ENCODE peak calls at places on chromosomes 5 and 9, in nine cellular contexts. O, Y, D, G, N, X, S, F and R are unnamed samples.

GRCh38 chr9:126939821-126940221 is 25.2 kb downstream of the RALGPS1 start:
- DNase-seq in O (no peak), Y (no peak), D (no peak), G (no peak), N (no peak), X (no peak), S (no peak), F (no peak), R (no peak)

GRCh38 chr9:113184089-113184488 is 33.3 kb downstream of the SLC31A2 start:
- DNase-seq in O (no peak), Y (no peak), D (no peak), G (no peak), N (no peak), X (no peak), S (no peak), F (no peak), R (no peak)

GRCh38 chr5:23884405-23884804 is 377.0 kb downstream of the PRDM9 start:
- DNase-seq in O (no peak), Y (no peak), D (no peak), G (no peak), N (no peak), X (no peak), S (no peak), F (no peak), R (no peak)

GRCh38 chr9:25677301-25678146 is 720 bp downstream of the TUSC1 start:
- DNase-seq in O (no peak), Y (no peak), D (peak), G (peak), N (peak), X (peak), S (peak), F (peak), R (peak)

GRCh38 chr5:16776611-16777251 is 159.4 kb downstream of the MYO10 start:
- DNase-seq in O (no peak), Y (no peak), D (no peak), G (peak), N (no peak), X (no peak), S (no peak), F (no peak), R (peak)

GRCh38 chr9:80793706-80794105 is 895.6 kb downstream of the TLE1 start:
- DNase-seq in O (no peak), Y (no peak), D (no peak), G (no peak), N (no peak), X (no peak), S (no peak), F (no peak), R (no peak)

GRCh38 chr5:120901199-120901598 is 437.1 kb downstream of the PRR16 start:
- DNase-seq in O (no peak), Y (no peak), D (no peak), G (no peak), N (no peak), X (no peak), S (no peak), F (no peak), R (no peak)

GRCh38 chr5:111697215-111697614 is 59.8 kb downstream of the NREP start:
- DNase-seq in O (no peak), Y (no peak), D (no peak), G (no peak), N (no peak), X (no peak), S (no peak), F (no peak), R (no peak)

GRCh38 chr9:89623925-89624420 is 19.2 kb downstream of the GADD45G start:
- DNase-seq in O (no peak), Y (no peak), D (peak), G (no peak), N (no peak), X (no peak), S (no peak), F (peak), R (no peak)

GRCh38 chr9:87327567-87328125 is 170.0 kb upstream of the DAPK1 start:
- DNase-seq in O (no peak), Y (no peak), D (no peak), G (no peak), N (no peak), X (no peak), S (no peak), F (no peak), R (no peak)

GRCh38 chr5:172008689-172009141 is 2.3 kb upstream of the FBXW11 start:
- DNase-seq in O (no peak), Y (no peak), D (no peak), G (peak), N (no peak), X (no peak), S (no peak), F (no peak), R (no peak)

GRCh38 chr5:136766456-136766855 is 401.1 kb upstream of the TRPC7 start:
- DNase-seq in O (no peak), Y (no peak), D (no peak), G (no peak), N (no peak), X (no peak), S (no peak), F (no peak), R (no peak)

GRCh38 chr9:34454571-34455065 is 3.8 kb downstream of the FAM219A start:
- DNase-seq in O (no peak), Y (no peak), D (no peak), G (no peak), N (peak), X (no peak), S (no peak), F (no peak), R (peak)

GRCh38 chr5:170625221-170626165 is 121.7 kb downstream of the KCNIP1 start:
- DNase-seq in O (no peak), Y (no peak), D (no peak), G (no peak), N (no peak), X (no peak), S (no peak), F (no peak), R (no peak)

GRCh38 chr9:133880851-133881634 is 111.1 kb downstream of the VAV2 start:
- DNase-seq in O (no peak), Y (no peak), D (no peak), G (no peak), N (no peak), X (no peak), S (no peak), F (no peak), R (no peak)

GRCh38 chr9:133991964-133992779 is at the start of gene VAV2:
- DNase-seq in O (peak), Y (no peak), D (peak), G (peak), N (peak), X (peak), S (no peak), F (peak), R (no peak)

GRCh38 chr5:88770290-88771257 is 112.4 kb downstream of the MEF2C start:
- DNase-seq in O (no peak), Y (no peak), D (no peak), G (no peak), N (no peak), X (no peak), S (no peak), F (no peak), R (no peak)

GRCh38 chr9:19049872-19050636 is 827 bp downstream of the RRAGA start:
- DNase-seq in O (no peak), Y (no peak), D (peak), G (no peak), N (peak), X (no peak), S (no peak), F (no peak), R (no peak)

GRCh38 chr5:179163236-179164155 is 103.3 kb downstream of the ZNF354C start:
- DNase-seq in O (no peak), Y (no peak), D (no peak), G (no peak), N (no peak), X (no peak), S (no peak), F (no peak), R (no peak)

GRCh38 chr5:140497897-140498296 is 49.6 kb upstream of the EIF4EBP3 start:
- DNase-seq in O (no peak), Y (no peak), D (no peak), G (no peak), N (no peak), X (no peak), S (no peak), F (no peak), R (no peak)

GRCh38 chr5:175711031-175711430 is 53.2 kb downstream of the HRH2 start:
- DNase-seq in O (no peak), Y (no peak), D (no peak), G (no peak), N (no peak), X (no peak), S (no peak), F (no peak), R (no peak)

GRCh38 chr5:74205745-74206570 is 434.6 kb downstream of the ENC1 start:
- DNase-seq in O (no peak), Y (no peak), D (no peak), G (no peak), N (peak), X (peak), S (no peak), F (no peak), R (no peak)

GRCh38 chr9:98811051-98811650 is 3.7 kb downstream of the GALNT12 start:
- DNase-seq in O (no peak), Y (peak), D (no peak), G (no peak), N (peak), X (no peak), S (no peak), F (no peak), R (no peak)

GRCh38 chr9:37902804-37903580 is 935 bp downstream of the SLC25A51 start:
- DNase-seq in O (no peak), Y (no peak), D (no peak), G (no peak), N (peak), X (no peak), S (no peak), F (no peak), R (no peak)

GRCh38 chr5:141507387-141508091 is 18.7 kb downstream of the PCDHGC5 start:
- DNase-seq in O (no peak), Y (peak), D (no peak), G (no peak), N (peak), X (no peak), S (no peak), F (no peak), R (no peak)

GRCh38 chr5:133293953-133294352 is 242.1 kb downstream of the HSPA4 start:
- DNase-seq in O (no peak), Y (no peak), D (no peak), G (no peak), N (no peak), X (no peak), S (no peak), F (no peak), R (no peak)

GRCh38 chr9:77968506-77968905 is 63.1 kb downstream of the GNAQ start:
- DNase-seq in O (no peak), Y (no peak), D (no peak), G (no peak), N (no peak), X (no peak), S (no peak), F (no peak), R (no peak)

GRCh38 chr9:28839778-28840430 is 1266.6 kb upstream of the C9orf72 start:
- DNase-seq in O (no peak), Y (no peak), D (no peak), G (no peak), N (no peak), X (no peak), S (no peak), F (no peak), R (no peak)

GRCh38 chr9:94869415-94869838 is 142.9 kb downstream of the AOPEP start:
- DNase-seq in O (no peak), Y (no peak), D (no peak), G (no peak), N (no peak), X (no peak), S (no peak), F (no peak), R (no peak)

GRCh38 chr9:77809552-77809951 is 161.4 kb upstream of the GNA14 start:
- DNase-seq in O (no peak), Y (no peak), D (no peak), G (no peak), N (no peak), X (no peak), S (no peak), F (no peak), R (no peak)

GRCh38 chr5:72241346-72242003 is 78.6 kb downstream of the MRPS27 start:
- DNase-seq in O (no peak), Y (no peak), D (no peak), G (no peak), N (no peak), X (no peak), S (no peak), F (no peak), R (no peak)